ENCODE peak calls at places on chromosomes 1 and 21, in four cellular contexts. One of them, this sample, is unnamed.

GRCh38 chr1:222995230-222995580 is 147.8 kb downstream of the TLR5 start:
- DNase-seq in HCT116: no peak
- DNase-seq in HEK293T: no peak
- DNase-seq in activated CD8-positive, alpha-beta memory T cell treated with anti-CD3 and anti-CD28 coated beads, Interleukin-2, amount 50 U/mL, for 4 hours: no peak
- DNase-seq in this sample: peak

GRCh38 chr1:108327534-108328462 is 83.9 kb upstream of the NBPF4 start:
- DNase-seq in HCT116: peak
- DNase-seq in HEK293T: no peak
- DNase-seq in activated CD8-positive, alpha-beta memory T cell treated with anti-CD3 and anti-CD28 coated beads, Interleukin-2, amount 50 U/mL, for 4 hours: no peak
- DNase-seq in this sample: peak

GRCh38 chr1:8643542-8644536 is 173.6 kb downstream of the RERE start:
- DNase-seq in HCT116: no peak
- DNase-seq in HEK293T: no peak
- DNase-seq in activated CD8-positive, alpha-beta memory T cell treated with anti-CD3 and anti-CD28 coated beads, Interleukin-2, amount 50 U/mL, for 4 hours: no peak
- DNase-seq in this sample: no peak

GRCh38 chr1:44501022-44501910 is 96.2 kb downstream of the RNF220 start:
- DNase-seq in HCT116: no peak
- DNase-seq in HEK293T: no peak
- DNase-seq in activated CD8-positive, alpha-beta memory T cell treated with anti-CD3 and anti-CD28 coated beads, Interleukin-2, amount 50 U/mL, for 4 hours: no peak
- DNase-seq in this sample: no peak

GRCh38 chr1:108561731-108562326 is 1.9 kb downstream of the EEIG2 start:
- DNase-seq in HCT116: peak
- DNase-seq in HEK293T: peak
- DNase-seq in activated CD8-positive, alpha-beta memory T cell treated with anti-CD3 and anti-CD28 coated beads, Interleukin-2, amount 50 U/mL, for 4 hours: peak
- DNase-seq in this sample: peak

GRCh38 chr1:26408604-26409003 is 2.0 kb upstream of the LIN28A start:
- DNase-seq in HCT116: no peak
- DNase-seq in HEK293T: peak
- DNase-seq in activated CD8-positive, alpha-beta memory T cell treated with anti-CD3 and anti-CD28 coated beads, Interleukin-2, amount 50 U/mL, for 4 hours: peak
- DNase-seq in this sample: peak

GRCh38 chr1:17438176-17438976 is 1.1 kb downstream of the RCC2 start:
- DNase-seq in HCT116: no peak
- DNase-seq in HEK293T: peak
- DNase-seq in activated CD8-positive, alpha-beta memory T cell treated with anti-CD3 and anti-CD28 coated beads, Interleukin-2, amount 50 U/mL, for 4 hours: peak
- DNase-seq in this sample: peak

GRCh38 chr21:46500224-46500861 is 41.7 kb downstream of the DIP2A start:
- DNase-seq in HCT116: no peak
- DNase-seq in HEK293T: no peak
- DNase-seq in activated CD8-positive, alpha-beta memory T cell treated with anti-CD3 and anti-CD28 coated beads, Interleukin-2, amount 50 U/mL, for 4 hours: no peak
- DNase-seq in this sample: peak

GRCh38 chr21:33721081-33721480 is 78.8 kb downstream of the ITSN1 start:
- DNase-seq in HCT116: no peak
- DNase-seq in HEK293T: no peak
- DNase-seq in activated CD8-positive, alpha-beta memory T cell treated with anti-CD3 and anti-CD28 coated beads, Interleukin-2, amount 50 U/mL, for 4 hours: no peak
- DNase-seq in this sample: no peak

GRCh38 chr21:45022348-45022675 is 52.1 kb upstream of the ADARB1 start:
- DNase-seq in HCT116: no peak
- DNase-seq in HEK293T: no peak
- DNase-seq in activated CD8-positive, alpha-beta memory T cell treated with anti-CD3 and anti-CD28 coated beads, Interleukin-2, amount 50 U/mL, for 4 hours: no peak
- DNase-seq in this sample: no peak

GRCh38 chr21:44298301-44298700 is 1.6 kb upstream of the PFKL start:
- DNase-seq in HCT116: no peak
- DNase-seq in HEK293T: no peak
- DNase-seq in activated CD8-positive, alpha-beta memory T cell treated with anti-CD3 and anti-CD28 coated beads, Interleukin-2, amount 50 U/mL, for 4 hours: no peak
- DNase-seq in this sample: peak

GRCh38 chr21:35179990-35180557 is 131.0 kb upstream of the RUNX1 start:
- DNase-seq in HCT116: no peak
- DNase-seq in HEK293T: no peak
- DNase-seq in activated CD8-positive, alpha-beta memory T cell treated with anti-CD3 and anti-CD28 coated beads, Interleukin-2, amount 50 U/mL, for 4 hours: no peak
- DNase-seq in this sample: peak

GRCh38 chr1:51736702-51737101 is 119.8 kb downstream of the OSBPL9 start:
- DNase-seq in HCT116: peak
- DNase-seq in HEK293T: no peak
- DNase-seq in activated CD8-positive, alpha-beta memory T cell treated with anti-CD3 and anti-CD28 coated beads, Interleukin-2, amount 50 U/mL, for 4 hours: no peak
- DNase-seq in this sample: peak

GRCh38 chr1:32286763-32287162 is 5.1 kb upstream of the HDAC1 start:
- DNase-seq in HCT116: no peak
- DNase-seq in HEK293T: no peak
- DNase-seq in activated CD8-positive, alpha-beta memory T cell treated with anti-CD3 and anti-CD28 coated beads, Interleukin-2, amount 50 U/mL, for 4 hours: no peak
- DNase-seq in this sample: no peak

GRCh38 chr1:112557385-112557784 is 48.6 kb downstream of the WNT2B start:
- DNase-seq in HCT116: no peak
- DNase-seq in HEK293T: no peak
- DNase-seq in activated CD8-positive, alpha-beta memory T cell treated with anti-CD3 and anti-CD28 coated beads, Interleukin-2, amount 50 U/mL, for 4 hours: no peak
- DNase-seq in this sample: no peak

GRCh38 chr1:95731466-95731865 is 497.5 kb downstream of the RWDD3 start:
- DNase-seq in HCT116: no peak
- DNase-seq in HEK293T: no peak
- DNase-seq in activated CD8-positive, alpha-beta memory T cell treated with anti-CD3 and anti-CD28 coated beads, Interleukin-2, amount 50 U/mL, for 4 hours: no peak
- DNase-seq in this sample: no peak

GRCh38 chr1:225121095-225121494 is 191.6 kb downstream of the DNAH14 start:
- DNase-seq in HCT116: no peak
- DNase-seq in HEK293T: no peak
- DNase-seq in activated CD8-positive, alpha-beta memory T cell treated with anti-CD3 and anti-CD28 coated beads, Interleukin-2, amount 50 U/mL, for 4 hours: no peak
- DNase-seq in this sample: no peak

GRCh38 chr21:35178812-35179211 is 129.7 kb upstream of the RUNX1 start:
- DNase-seq in HCT116: no peak
- DNase-seq in HEK293T: no peak
- DNase-seq in activated CD8-positive, alpha-beta memory T cell treated with anti-CD3 and anti-CD28 coated beads, Interleukin-2, amount 50 U/mL, for 4 hours: no peak
- DNase-seq in this sample: peak

GRCh38 chr21:25139390-25139789 is 467.9 kb downstream of the MRPL39 start:
- DNase-seq in HCT116: no peak
- DNase-seq in HEK293T: no peak
- DNase-seq in activated CD8-positive, alpha-beta memory T cell treated with anti-CD3 and anti-CD28 coated beads, Interleukin-2, amount 50 U/mL, for 4 hours: no peak
- DNase-seq in this sample: no peak

GRCh38 chr1:218345673-218346390 is 696 bp downstream of the TGFB2 start:
- DNase-seq in HCT116: no peak
- DNase-seq in HEK293T: peak
- DNase-seq in activated CD8-positive, alpha-beta memory T cell treated with anti-CD3 and anti-CD28 coated beads, Interleukin-2, amount 50 U/mL, for 4 hours: peak
- DNase-seq in this sample: peak

GRCh38 chr1:20059847-20060246 is 10.1 kb upstream of the PLA2G5 start:
- DNase-seq in HCT116: no peak
- DNase-seq in HEK293T: no peak
- DNase-seq in activated CD8-positive, alpha-beta memory T cell treated with anti-CD3 and anti-CD28 coated beads, Interleukin-2, amount 50 U/mL, for 4 hours: no peak
- DNase-seq in this sample: no peak

GRCh38 chr1:109730666-109731065 is 10.2 kb downstream of the GSTM3 start:
- DNase-seq in HCT116: no peak
- DNase-seq in HEK293T: no peak
- DNase-seq in activated CD8-positive, alpha-beta memory T cell treated with anti-CD3 and anti-CD28 coated beads, Interleukin-2, amount 50 U/mL, for 4 hours: no peak
- DNase-seq in this sample: no peak

GRCh38 chr1:145885738-145886287 is at the start of gene ANKRD35:
- DNase-seq in HCT116: peak
- DNase-seq in HEK293T: peak
- DNase-seq in activated CD8-positive, alpha-beta memory T cell treated with anti-CD3 and anti-CD28 coated beads, Interleukin-2, amount 50 U/mL, for 4 hours: peak
- DNase-seq in this sample: peak

GRCh38 chr1:3504151-3504822 is 49.8 kb downstream of the ARHGEF16 start:
- DNase-seq in HCT116: peak
- DNase-seq in HEK293T: no peak
- DNase-seq in activated CD8-positive, alpha-beta memory T cell treated with anti-CD3 and anti-CD28 coated beads, Interleukin-2, amount 50 U/mL, for 4 hours: no peak
- DNase-seq in this sample: peak

GRCh38 chr1:44316231-44316759 is 38.8 kb downstream of the ERI3 start:
- DNase-seq in HCT116: no peak
- DNase-seq in HEK293T: no peak
- DNase-seq in activated CD8-positive, alpha-beta memory T cell treated with anti-CD3 and anti-CD28 coated beads, Interleukin-2, amount 50 U/mL, for 4 hours: no peak
- DNase-seq in this sample: no peak